ENCODE peak calls at places on chromosomes 6 and 20, in ten cellular contexts. I is activated CD4-positive, alpha-beta T cell treated with anti-CD3 and anti-CD28 coated beads, Interleukin-2, amount 10 ng/mL, durations not matched to agents 7 days and 5 days; B is GM23248; X is type B pancreatic cell; H is PC-3; L is activated T-cell treated with anti-CD3 and anti-CD28 coated beads for 48 hours; G is dorsolateral prefrontal cortex; J is CD4-positive, alpha-beta T cell; W is OCI-M1; P is neural crest cell. S is an unnamed sample.

GRCh38 chr6:37323568-37323967 is 30.2 kb upstream of the RNF8 start:
- DNase-seq in I (no peak), B (peak; percentile 21), X (no peak), H (no peak), L (no peak), G (no peak), J (no peak), W (no peak), P (no peak), S (no peak)

GRCh38 chr20:51769941-51770615 is 1.9 kb upstream of the ATP9A start:
- DNase-seq in I (no peak), B (peak; percentile 29), X (no peak), H (no peak), L (no peak), G (no peak), J (no peak), W (no peak), P (no peak), S (no peak)

GRCh38 chr20:22460231-22460630 is 124.1 kb downstream of the FOXA2 start:
- DNase-seq in I (no peak), B (no peak), X (no peak), H (no peak), L (no peak), G (no peak), J (no peak), W (no peak), P (no peak), S (no peak)

GRCh38 chr6:5443491-5443890 is 182.2 kb downstream of the FARS2 start:
- DNase-seq in I (no peak), B (no peak), X (no peak), H (no peak), L (no peak), G (peak; percentile 14), J (no peak), W (no peak), P (no peak), S (no peak)

GRCh38 chr6:136334853-136335252 is 45.2 kb upstream of the BCLAF1 start:
- DNase-seq in I (no peak), B (no peak), X (no peak), H (no peak), L (no peak), G (no peak), J (no peak), W (peak; percentile 22), P (no peak), S (peak; percentile 28)

GRCh38 chr6:53044071-53044470 is 21.1 kb upstream of the FBXO9 start:
- DNase-seq in I (no peak), B (peak; percentile 81), X (no peak), H (no peak), L (no peak), G (no peak), J (no peak), W (no peak), P (no peak), S (no peak)

GRCh38 chr6:39804666-39805065 is 12.5 kb downstream of the DAAM2 start:
- DNase-seq in I (no peak), B (peak; percentile 93), X (no peak), H (peak; percentile 65), L (no peak), G (no peak), J (no peak), W (no peak), P (no peak), S (no peak)

GRCh38 chr6:76438768-76439167 is 366.3 kb upstream of the IMPG1 start:
- DNase-seq in I (no peak), B (no peak), X (no peak), H (no peak), L (no peak), G (no peak), J (no peak), W (no peak), P (no peak), S (no peak)

GRCh38 chr20:51510961-51511360 is 31.6 kb downstream of the NFATC2 start:
- DNase-seq in I (no peak), B (no peak), X (no peak), H (no peak), L (no peak), G (no peak), J (no peak), W (no peak), P (no peak), S (no peak)

GRCh38 chr20:25221592-25222460 is 26.1 kb upstream of the PYGB start:
- DNase-seq in I (no peak), B (no peak), X (no peak), H (no peak), L (no peak), G (no peak), J (no peak), W (no peak), P (no peak), S (no peak)

S was measured in KBM-7.